ENCODE peak calls at places on chromosomes 1 and 21, in six cellular contexts. S is spleen, E is fibroblast of mammary gland, T is astrocyte, K is GM12878, Q is tibial nerve. H is an unnamed sample.

GRCh38 chr1:181554465-181554864 is 71.1 kb downstream of the CACNA1E start:
- DNase-seq in S (no peak), E (peak), T (no peak), K (no peak), Q (no peak), H (no peak)

GRCh38 chr1:73516458-73516857 is 681.5 kb downstream of the LRRIQ3 start:
- DNase-seq in S (no peak), E (no peak), T (no peak), K (no peak), Q (no peak), H (no peak)

GRCh38 chr1:163730366-163730765 is 408.6 kb downstream of the NUF2 start:
- DNase-seq in S (no peak), E (peak), T (peak), K (no peak), Q (no peak), H (no peak)

GRCh38 chr1:201022178-201022823 is 1.2 kb downstream of the KIF21B start:
- DNase-seq in S (no peak), E (no peak), T (no peak), K (no peak), Q (no peak), H (no peak)

GRCh38 chr1:52574594-52574993 is 21.7 kb upstream of the TUT4 start:
- DNase-seq in S (no peak), E (peak), T (peak), K (no peak), Q (no peak), H (no peak)

GRCh38 chr1:200292699-200293098 is 117.1 kb downstream of the ZNF281 start:
- DNase-seq in S (no peak), E (no peak), T (no peak), K (no peak), Q (no peak), H (no peak)

GRCh38 chr1:226778657-226779058 is 39.6 kb upstream of the ITPKB start:
- DNase-seq in S (no peak), E (peak), T (peak), K (no peak), Q (no peak), H (no peak)

GRCh38 chr1:38198099-38198498 is 151.5 kb upstream of the POU3F1 start:
- DNase-seq in S (no peak), E (no peak), T (no peak), K (no peak), Q (no peak), H (no peak)

GRCh38 chr1:42055061-42055460 is 98.1 kb upstream of the GUCA2B start:
- DNase-seq in S (no peak), E (no peak), T (peak), K (no peak), Q (no peak), H (no peak)

GRCh38 chr21:46211376-46211775 is 17.2 kb downstream of the LSS start:
- DNase-seq in S (peak), E (no peak), T (no peak), K (no peak), Q (no peak), H (no peak)

GRCh38 chr21:36431252-36431651 is 46.1 kb downstream of the CHAF1B start:
- DNase-seq in S (no peak), E (no peak), T (peak), K (no peak), Q (no peak), H (no peak)

GRCh38 chr1:169484683-169485426 is 889 bp downstream of the SLC19A2 start:
- DNase-seq in S (no peak), E (peak), T (peak), K (no peak), Q (peak), H (no peak)

GRCh38 chr1:9823943-9824701 is at the start of gene CLSTN1:
- DNase-seq in S (peak), E (peak), T (peak), K (peak), Q (peak), H (peak)

GRCh38 chr1:43552813-43553212 is 22.1 kb downstream of the PTPRF start:
- DNase-seq in S (no peak), E (peak), T (peak), K (no peak), Q (no peak), H (no peak)

GRCh38 chr1:72281637-72282270 is 585 bp downstream of the NEGR1 start:
- DNase-seq in S (no peak), E (peak), T (peak), K (no peak), Q (peak), H (no peak)

GRCh38 chr1:115330480-115331013 is 7.5 kb downstream of the NGF start:
- DNase-seq in S (no peak), E (peak), T (peak), K (no peak), Q (no peak), H (no peak)

GRCh38 chr1:58035523-58035922 is 511.0 kb downstream of the OMA1 start:
- DNase-seq in S (no peak), E (peak), T (no peak), K (no peak), Q (no peak), H (no peak)

GRCh38 chr1:234476172-234476571 is 2.8 kb downstream of the TARBP1 start:
- DNase-seq in S (no peak), E (no peak), T (no peak), K (no peak), Q (no peak), H (no peak)

DNA sequence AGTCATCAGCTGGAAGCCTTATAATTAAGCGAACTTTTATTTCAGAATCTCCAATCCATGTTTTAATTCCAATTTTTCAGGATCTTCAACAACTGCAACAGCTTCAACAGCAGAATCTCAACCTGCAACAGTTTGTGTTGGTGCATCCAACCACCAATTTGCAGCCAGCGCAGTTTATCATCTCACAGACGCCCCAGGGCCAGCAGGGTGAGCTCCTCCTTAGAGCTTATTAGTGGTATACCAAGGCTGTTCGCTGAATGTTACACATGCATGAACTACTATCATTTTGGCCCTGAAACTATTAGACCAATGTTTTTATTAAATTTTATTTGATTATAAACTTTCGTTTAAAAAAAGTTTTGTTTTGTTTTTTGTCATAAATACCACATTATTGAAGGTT is 142.4 kb downstream of the CD247 start:
- DNase-seq in S (no peak), E (no peak), T (no peak), K (no peak), Q (no peak), H (no peak)
- H3K4me3 ChIP-seq in S (no peak), E (no peak), T (no peak), K (no peak), Q (no peak), H (no peak)

GRCh38 chr1:228457017-228457395 is 30.2 kb upstream of the RNF187 start:
- DNase-seq in S (no peak), E (peak), T (no peak), K (no peak), Q (no peak), H (no peak)

GRCh38 chr1:228454238-228454637 is 32.9 kb upstream of the RNF187 start:
- DNase-seq in S (no peak), E (no peak), T (no peak), K (no peak), Q (no peak), H (no peak)

GRCh38 chr1:228457396-228458176 is 29.6 kb upstream of the RNF187 start:
- DNase-seq in S (peak), E (peak), T (peak), K (peak), Q (peak), H (peak)

GRCh38 chr1:228456252-228457016 is 30.7 kb upstream of the RNF187 start:
- DNase-seq in S (no peak), E (no peak), T (no peak), K (no peak), Q (no peak), H (no peak)

GRCh38 chr1:228455715-228456114 is 31.5 kb upstream of the RNF187 start:
- DNase-seq in S (no peak), E (peak), T (no peak), K (no peak), Q (no peak), H (no peak)
- H3K4me3 ChIP-seq in S (no peak), E (no peak), T (no peak), K (no peak), Q (no peak), H (no peak)

GRCh38 chr21:44919913-44920693 is 596 bp downstream of the ITGB2 start:
- DNase-seq in S (peak), E (no peak), T (no peak), K (no peak), Q (no peak), H (no peak)

GRCh38 chr21:44919111-44919912 is 1.4 kb downstream of the ITGB2 start:
- DNase-seq in S (peak), E (no peak), T (no peak), K (no peak), Q (no peak), H (no peak)

GRCh38 chr21:44917446-44918106 is 3.1 kb downstream of the ITGB2 start:
- DNase-seq in S (no peak), E (no peak), T (no peak), K (no peak), Q (no peak), H (no peak)

GRCh38 chr21:44918107-44918470 is 2.6 kb downstream of the ITGB2 start:
- DNase-seq in S (peak), E (no peak), T (no peak), K (no peak), Q (no peak), H (no peak)

GRCh38 chr21:44918581-44919033 is 2.1 kb downstream of the ITGB2 start:
- DNase-seq in S (peak), E (no peak), T (no peak), K (no peak), Q (no peak), H (no peak)
- H3K4me3 ChIP-seq in S (no peak), E (no peak), T (no peak), K (peak), Q (no peak), H (no peak)

DNA sequence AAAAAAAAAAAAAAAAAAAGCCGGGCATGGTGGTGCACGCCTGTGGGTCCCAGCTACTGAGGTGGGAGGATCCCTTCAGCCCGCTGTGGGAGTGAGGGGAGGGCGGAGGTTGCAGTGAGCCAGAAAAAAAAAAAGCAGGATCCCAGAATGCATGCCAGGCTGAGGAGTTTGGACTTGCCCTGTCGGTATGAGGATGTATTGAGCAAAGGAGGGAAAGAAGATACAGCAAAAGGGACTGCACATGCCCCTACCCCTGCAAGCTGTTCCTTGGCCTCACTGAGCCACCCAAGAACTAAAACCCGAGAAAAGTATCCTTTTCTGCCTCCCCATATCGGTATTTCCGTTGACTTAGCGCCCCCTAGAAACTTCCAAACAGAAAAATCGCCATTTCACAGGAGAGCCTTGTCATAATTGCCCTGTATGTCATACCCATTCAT is 1.3 kb upstream of the GPATCH4 start:
- DNase-seq in S (no peak), E (peak), T (no peak), K (no peak), Q (no peak), H (no peak)
- H3K4me3 ChIP-seq in S (no peak), E (no peak), T (no peak), K (peak), Q (no peak), H (no peak)

GRCh38 chr1:151989131-151989868 is 4.4 kb downstream of the S100A10 start:
- DNase-seq in S (no peak), E (peak), T (peak), K (no peak), Q (peak), H (no peak)

GRCh38 chr1:151990058-151990855 is 3.4 kb downstream of the S100A10 start:
- DNase-seq in S (no peak), E (no peak), T (no peak), K (no peak), Q (no peak), H (no peak)

GRCh38 chr1:151990856-151991198 is 2.8 kb downstream of the S100A10 start:
- DNase-seq in S (no peak), E (peak), T (peak), K (no peak), Q (no peak), H (no peak)

GRCh38 chr1:151986501-151987190 is 7.0 kb downstream of the S100A10 start:
- DNase-seq in S (no peak), E (no peak), T (no peak), K (no peak), Q (no peak), H (no peak)

GRCh38 chr1:151988405-151988851 is 5.2 kb downstream of the S100A10 start:
- DNase-seq in S (no peak), E (peak), T (peak), K (no peak), Q (no peak), H (no peak)
- H3K4me3 ChIP-seq in S (no peak), E (peak), T (peak), K (no peak), Q (no peak), H (no peak)

DNA sequence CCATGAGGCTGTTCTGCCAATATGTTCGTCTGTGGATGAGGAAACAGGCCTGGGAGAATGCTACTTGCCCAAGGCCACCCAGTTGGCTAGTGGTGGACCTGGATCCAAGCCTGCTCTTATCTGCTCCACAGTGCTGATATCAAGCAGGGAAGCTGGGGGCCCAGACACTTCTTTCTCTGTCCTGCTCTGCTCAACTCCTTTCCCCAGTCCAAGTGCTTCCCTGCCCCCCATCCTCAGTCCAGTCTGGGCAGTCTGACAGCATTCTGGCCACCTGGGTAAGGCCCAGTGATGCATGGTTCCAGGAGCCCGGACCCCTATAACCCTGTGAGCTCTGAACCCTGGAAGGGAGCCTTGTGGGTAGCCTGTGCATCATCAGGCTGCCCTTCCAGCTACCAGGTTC is 4.2 kb upstream of the PAQR7 start:
- DNase-seq in S (peak), E (no peak), T (no peak), K (no peak), Q (no peak), H (no peak)
- H3K4me3 ChIP-seq in S (no peak), E (no peak), T (no peak), K (no peak), Q (no peak), H (no peak)

DNA sequence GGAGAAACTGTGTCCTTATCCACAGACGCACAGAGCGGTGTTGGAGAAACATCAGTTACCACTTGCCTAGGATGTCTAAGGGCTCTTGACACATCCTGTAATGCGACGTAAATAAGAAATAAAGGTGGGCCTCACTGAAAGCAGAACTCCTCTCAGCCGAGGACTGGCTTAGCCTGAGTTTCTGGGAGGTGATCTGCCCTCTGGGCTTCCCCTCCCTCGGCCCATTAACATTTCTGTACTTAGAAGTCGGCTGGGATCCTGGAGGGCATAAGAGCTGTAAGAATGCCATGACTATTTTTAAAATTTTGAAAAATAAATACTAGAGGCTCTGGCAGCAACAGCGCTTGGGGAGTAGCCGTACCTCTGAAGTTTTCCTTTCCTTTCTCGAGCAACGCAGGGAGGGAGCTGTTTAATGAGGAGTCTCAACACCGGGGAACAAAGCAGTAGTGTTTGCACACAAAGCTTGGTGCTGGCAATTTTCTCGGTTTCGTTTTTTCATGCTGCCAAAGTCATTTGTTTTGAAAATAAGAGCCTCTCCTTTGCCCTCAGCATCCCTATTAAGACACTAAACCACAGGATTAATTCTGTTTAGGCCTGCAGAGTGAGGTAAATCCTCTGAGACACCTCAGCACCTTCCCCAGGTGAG is 498.7 kb downstream of the SMYD3 start:
- DNase-seq in S (no peak), E (no peak), T (no peak), K (no peak), Q (no peak), H (no peak)
- H3K4me3 ChIP-seq in S (no peak), E (no peak), T (no peak), K (no peak), Q (no peak), H (no peak)

DNA sequence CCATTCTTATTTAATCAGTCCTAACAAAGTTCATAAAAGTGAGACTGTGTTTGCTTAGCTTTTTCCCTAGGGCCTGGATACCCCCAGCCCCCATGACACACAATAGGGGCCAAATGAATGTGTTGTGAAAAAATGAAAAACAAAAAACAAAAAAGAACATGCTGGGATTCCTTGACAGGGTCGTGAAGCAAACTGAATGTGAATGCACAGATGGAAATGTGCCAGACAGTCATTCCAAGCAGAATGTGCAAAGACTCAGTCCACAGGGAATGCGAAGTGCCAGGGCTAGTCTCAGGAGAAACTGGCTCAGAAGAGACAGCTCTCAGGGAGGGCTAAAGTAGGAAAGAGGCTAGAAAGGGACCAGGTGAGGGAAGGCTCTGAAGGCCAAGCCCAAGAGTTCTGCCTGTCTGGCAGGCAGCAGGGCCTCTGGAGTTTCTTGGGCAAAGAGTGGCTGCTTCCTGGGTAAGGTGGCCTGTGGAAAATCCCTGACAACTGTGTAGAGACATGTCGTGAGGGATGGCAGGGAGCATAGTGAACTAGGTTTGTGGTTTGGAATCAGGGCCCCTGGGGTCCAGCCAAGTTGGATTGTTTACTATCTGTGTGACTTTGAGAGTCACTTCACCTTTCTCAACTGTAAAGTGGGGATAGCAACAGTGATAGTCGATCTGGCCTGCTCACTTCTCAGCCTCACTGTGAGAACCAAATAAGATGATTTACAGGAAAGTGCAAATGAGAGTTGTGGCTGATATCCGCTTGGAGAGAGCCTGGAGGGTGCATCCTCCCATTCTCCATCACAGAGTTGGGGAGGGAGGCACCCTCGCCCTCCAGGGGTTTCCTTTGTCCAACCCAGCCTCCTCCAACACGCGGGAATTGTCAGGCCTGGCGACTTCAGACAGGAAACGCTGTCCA is 1.2 kb upstream of the ADAM15 start:
- DNase-seq in S (no peak), E (peak), T (peak), K (no peak), Q (no peak), H (no peak)
- H3K4me3 ChIP-seq in S (peak), E (peak), T (peak), K (peak), Q (peak), H (peak)

GRCh38 chr1:202663141-202663540 is 47.1 kb downstream of the SYT2 start:
- DNase-seq in S (no peak), E (no peak), T (no peak), K (no peak), Q (no peak), H (no peak)

GRCh38 chr1:202662081-202662480 is 48.2 kb downstream of the SYT2 start:
- DNase-seq in S (no peak), E (no peak), T (no peak), K (no peak), Q (no peak), H (no peak)

GRCh38 chr1:202659974-202660373 is 50.3 kb downstream of the SYT2 start:
- DNase-seq in S (no peak), E (no peak), T (no peak), K (no peak), Q (no peak), H (no peak)

GRCh38 chr1:202659541-202659940 is 50.7 kb downstream of the SYT2 start:
- DNase-seq in S (no peak), E (no peak), T (no peak), K (no peak), Q (no peak), H (no peak)

DNA sequence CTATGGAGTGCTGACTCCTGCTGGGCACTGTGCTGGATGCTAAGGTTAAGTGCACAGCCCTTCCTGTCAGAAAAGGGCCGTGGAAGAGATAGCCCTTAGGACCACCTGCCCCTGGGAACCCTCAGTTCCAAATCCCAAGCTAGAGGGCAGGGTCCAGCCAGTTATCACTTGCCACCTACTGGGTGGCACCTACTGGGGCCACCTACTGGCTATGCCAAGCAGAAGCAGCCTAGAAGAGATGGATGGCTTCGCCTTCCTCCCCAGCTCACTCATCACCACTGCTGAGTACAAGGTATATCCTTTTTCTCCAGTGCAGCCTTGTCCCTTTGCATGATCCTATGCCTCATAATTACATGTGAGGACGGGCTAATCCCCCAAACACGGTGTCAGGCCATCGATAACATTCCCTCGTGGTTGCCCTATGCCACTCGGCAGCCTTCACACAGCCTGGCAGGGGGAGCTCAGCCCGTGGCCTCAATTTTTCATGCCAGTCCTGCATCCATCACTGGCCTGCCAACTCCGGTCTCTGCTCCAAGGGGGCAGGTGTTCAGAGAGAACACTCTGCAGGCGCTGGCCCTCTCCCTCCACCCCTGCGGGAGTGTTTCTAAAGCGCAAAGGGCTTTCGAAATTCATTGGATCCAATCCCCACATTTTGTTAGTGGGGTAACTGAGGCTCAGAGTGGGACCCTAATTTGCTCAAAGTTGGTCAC is 49.0 kb downstream of the SYT2 start:
- DNase-seq in S (no peak), E (no peak), T (no peak), K (no peak), Q (no peak), H (no peak)
- H3K4me3 ChIP-seq in S (no peak), E (no peak), T (no peak), K (no peak), Q (no peak), H (no peak)